ENCODE peak calls at places on chromosomes 11 and 22, in six cellular contexts. One of them, this sample, is unnamed.

GRCh38 chr11:35723493-35724284 is 61.1 kb downstream of the TRIM44 start:
- DNase-seq in naive thymus-derived CD8-positive, alpha-beta T cell: no peak
- DNase-seq in dermis blood vessel endothelial cell: peak; percentile 33
- DNase-seq in nucleus accumbens: no peak
- DNase-seq in activated CD4-positive, alpha-beta T cell treated with anti-CD3 and anti-CD28 coated beads for 36 hours: no peak
- DNase-seq in right lobe of liver: no peak
- DNase-seq in this sample: no peak

GRCh38 chr11:35247863-35248262 is 108.9 kb downstream of the CD44 start:
- DNase-seq in naive thymus-derived CD8-positive, alpha-beta T cell: peak; percentile 15
- DNase-seq in dermis blood vessel endothelial cell: no peak
- DNase-seq in nucleus accumbens: no peak
- DNase-seq in activated CD4-positive, alpha-beta T cell treated with anti-CD3 and anti-CD28 coated beads for 36 hours: no peak
- DNase-seq in right lobe of liver: no peak
- DNase-seq in this sample: no peak

GRCh38 chr11:35798983-35799382 is 136.4 kb downstream of the TRIM44 start:
- DNase-seq in naive thymus-derived CD8-positive, alpha-beta T cell: no peak
- DNase-seq in dermis blood vessel endothelial cell: no peak
- DNase-seq in nucleus accumbens: no peak
- DNase-seq in activated CD4-positive, alpha-beta T cell treated with anti-CD3 and anti-CD28 coated beads for 36 hours: no peak
- DNase-seq in right lobe of liver: no peak
- DNase-seq in this sample: no peak

GRCh38 chr22:38868886-38869381 is 3.1 kb downstream of the CBX6 start:
- DNase-seq in naive thymus-derived CD8-positive, alpha-beta T cell: peak; percentile 79
- DNase-seq in dermis blood vessel endothelial cell: peak; percentile 83
- DNase-seq in nucleus accumbens: no peak
- DNase-seq in activated CD4-positive, alpha-beta T cell treated with anti-CD3 and anti-CD28 coated beads for 36 hours: peak; percentile 91
- DNase-seq in right lobe of liver: peak; percentile 77
- DNase-seq in this sample: peak; percentile 73

GRCh38 chr11:119282495-119282894 is 34.4 kb downstream of the MCAM start:
- DNase-seq in naive thymus-derived CD8-positive, alpha-beta T cell: no peak
- DNase-seq in dermis blood vessel endothelial cell: no peak
- DNase-seq in nucleus accumbens: no peak
- DNase-seq in activated CD4-positive, alpha-beta T cell treated with anti-CD3 and anti-CD28 coated beads for 36 hours: no peak
- DNase-seq in right lobe of liver: no peak
- DNase-seq in this sample: no peak

GRCh38 chr11:34749666-34750659 is 129.1 kb downstream of the EHF start:
- DNase-seq in naive thymus-derived CD8-positive, alpha-beta T cell: no peak
- DNase-seq in dermis blood vessel endothelial cell: no peak
- DNase-seq in nucleus accumbens: no peak
- DNase-seq in activated CD4-positive, alpha-beta T cell treated with anti-CD3 and anti-CD28 coated beads for 36 hours: no peak
- DNase-seq in right lobe of liver: peak; percentile 83
- DNase-seq in this sample: peak; percentile 79

GRCh38 chr11:6695377-6695776 is 12.2 kb upstream of the MRPL17 start:
- DNase-seq in naive thymus-derived CD8-positive, alpha-beta T cell: no peak
- DNase-seq in dermis blood vessel endothelial cell: peak; percentile 93
- DNase-seq in nucleus accumbens: no peak
- DNase-seq in activated CD4-positive, alpha-beta T cell treated with anti-CD3 and anti-CD28 coated beads for 36 hours: no peak
- DNase-seq in right lobe of liver: no peak
- DNase-seq in this sample: no peak

GRCh38 chr11:26229270-26229669 is 102.7 kb upstream of the ANO3 start:
- DNase-seq in naive thymus-derived CD8-positive, alpha-beta T cell: no peak
- DNase-seq in dermis blood vessel endothelial cell: peak; percentile 96
- DNase-seq in nucleus accumbens: no peak
- DNase-seq in activated CD4-positive, alpha-beta T cell treated with anti-CD3 and anti-CD28 coated beads for 36 hours: no peak
- DNase-seq in right lobe of liver: no peak
- DNase-seq in this sample: no peak

GRCh38 chr11:73950869-73951710 is at the start of gene DNAJB13:
- DNase-seq in naive thymus-derived CD8-positive, alpha-beta T cell: no peak
- DNase-seq in dermis blood vessel endothelial cell: peak; percentile 62
- DNase-seq in nucleus accumbens: no peak
- DNase-seq in activated CD4-positive, alpha-beta T cell treated with anti-CD3 and anti-CD28 coated beads for 36 hours: peak; percentile 52
- DNase-seq in right lobe of liver: no peak
- DNase-seq in this sample: no peak

GRCh38 chr11:64629796-64630562 is 39.0 kb downstream of the SLC22A12 start:
- DNase-seq in naive thymus-derived CD8-positive, alpha-beta T cell: no peak
- DNase-seq in dermis blood vessel endothelial cell: peak; percentile 23
- DNase-seq in nucleus accumbens: no peak
- DNase-seq in activated CD4-positive, alpha-beta T cell treated with anti-CD3 and anti-CD28 coated beads for 36 hours: no peak
- DNase-seq in right lobe of liver: no peak
- DNase-seq in this sample: no peak

GRCh38 chr11:10488581-10489443 is 33.7 kb downstream of the AMPD3 start:
- DNase-seq in naive thymus-derived CD8-positive, alpha-beta T cell: no peak
- DNase-seq in dermis blood vessel endothelial cell: no peak
- DNase-seq in nucleus accumbens: no peak
- DNase-seq in activated CD4-positive, alpha-beta T cell treated with anti-CD3 and anti-CD28 coated beads for 36 hours: no peak
- DNase-seq in right lobe of liver: peak; percentile 39
- DNase-seq in this sample: peak; percentile 38

GRCh38 chr11:7515544-7515943 is 1.7 kb downstream of the PPFIBP2 start:
- DNase-seq in naive thymus-derived CD8-positive, alpha-beta T cell: no peak
- DNase-seq in dermis blood vessel endothelial cell: no peak
- DNase-seq in nucleus accumbens: no peak
- DNase-seq in activated CD4-positive, alpha-beta T cell treated with anti-CD3 and anti-CD28 coated beads for 36 hours: no peak
- DNase-seq in right lobe of liver: no peak
- DNase-seq in this sample: no peak

GRCh38 chr11:22927793-22928192 is 67.5 kb upstream of the CCDC179 start:
- DNase-seq in naive thymus-derived CD8-positive, alpha-beta T cell: no peak
- DNase-seq in dermis blood vessel endothelial cell: no peak
- DNase-seq in nucleus accumbens: no peak
- DNase-seq in activated CD4-positive, alpha-beta T cell treated with anti-CD3 and anti-CD28 coated beads for 36 hours: no peak
- DNase-seq in right lobe of liver: no peak
- DNase-seq in this sample: no peak

GRCh38 chr11:77967753-77968152 is 26.7 kb downstream of the INTS4 start:
- DNase-seq in naive thymus-derived CD8-positive, alpha-beta T cell: no peak
- DNase-seq in dermis blood vessel endothelial cell: no peak
- DNase-seq in nucleus accumbens: no peak
- DNase-seq in activated CD4-positive, alpha-beta T cell treated with anti-CD3 and anti-CD28 coated beads for 36 hours: no peak
- DNase-seq in right lobe of liver: no peak
- DNase-seq in this sample: no peak

GRCh38 chr11:66360406-66361073 is 11.0 kb downstream of the SLC29A2 start:
- DNase-seq in naive thymus-derived CD8-positive, alpha-beta T cell: no peak
- DNase-seq in dermis blood vessel endothelial cell: no peak
- DNase-seq in nucleus accumbens: no peak
- DNase-seq in activated CD4-positive, alpha-beta T cell treated with anti-CD3 and anti-CD28 coated beads for 36 hours: no peak
- DNase-seq in right lobe of liver: peak; percentile 35
- DNase-seq in this sample: no peak

GRCh38 chr11:110130642-110131238 is 37.5 kb downstream of the ZC3H12C start:
- DNase-seq in naive thymus-derived CD8-positive, alpha-beta T cell: no peak
- DNase-seq in dermis blood vessel endothelial cell: peak; percentile 93
- DNase-seq in nucleus accumbens: no peak
- DNase-seq in activated CD4-positive, alpha-beta T cell treated with anti-CD3 and anti-CD28 coated beads for 36 hours: no peak
- DNase-seq in right lobe of liver: no peak
- DNase-seq in this sample: no peak

GRCh38 chr11:127056338-127056971 is 55.9 kb upstream of the KIRREL3 start:
- DNase-seq in naive thymus-derived CD8-positive, alpha-beta T cell: no peak
- DNase-seq in dermis blood vessel endothelial cell: no peak
- DNase-seq in nucleus accumbens: no peak
- DNase-seq in activated CD4-positive, alpha-beta T cell treated with anti-CD3 and anti-CD28 coated beads for 36 hours: no peak
- DNase-seq in right lobe of liver: no peak
- DNase-seq in this sample: no peak

GRCh38 chr22:17575681-17576080 is 12.4 kb downstream of the SLC25A18 start:
- DNase-seq in naive thymus-derived CD8-positive, alpha-beta T cell: no peak
- DNase-seq in dermis blood vessel endothelial cell: no peak
- DNase-seq in nucleus accumbens: no peak
- DNase-seq in activated CD4-positive, alpha-beta T cell treated with anti-CD3 and anti-CD28 coated beads for 36 hours: no peak
- DNase-seq in right lobe of liver: no peak
- DNase-seq in this sample: no peak

GRCh38 chr22:49533886-49534285 is 293.8 kb downstream of the BRD1 start:
- DNase-seq in naive thymus-derived CD8-positive, alpha-beta T cell: no peak
- DNase-seq in dermis blood vessel endothelial cell: no peak
- DNase-seq in nucleus accumbens: no peak
- DNase-seq in activated CD4-positive, alpha-beta T cell treated with anti-CD3 and anti-CD28 coated beads for 36 hours: no peak
- DNase-seq in right lobe of liver: peak; percentile 28
- DNase-seq in this sample: no peak

GRCh38 chr22:49960967-49961600 is 512 bp downstream of the PIM3 start:
- DNase-seq in naive thymus-derived CD8-positive, alpha-beta T cell: no peak
- DNase-seq in dermis blood vessel endothelial cell: peak; percentile 54
- DNase-seq in nucleus accumbens: no peak
- DNase-seq in activated CD4-positive, alpha-beta T cell treated with anti-CD3 and anti-CD28 coated beads for 36 hours: peak; percentile 69
- DNase-seq in right lobe of liver: peak; percentile 61
- DNase-seq in this sample: peak; percentile 58

GRCh38 chr11:70434813-70435300 is 36.5 kb downstream of the CTTN start:
- DNase-seq in naive thymus-derived CD8-positive, alpha-beta T cell: no peak
- DNase-seq in dermis blood vessel endothelial cell: no peak
- DNase-seq in nucleus accumbens: no peak
- DNase-seq in activated CD4-positive, alpha-beta T cell treated with anti-CD3 and anti-CD28 coated beads for 36 hours: no peak
- DNase-seq in right lobe of liver: no peak
- DNase-seq in this sample: no peak

GRCh38 chr11:18368236-18368635 is 26.1 kb upstream of the LDHA start:
- DNase-seq in naive thymus-derived CD8-positive, alpha-beta T cell: no peak
- DNase-seq in dermis blood vessel endothelial cell: no peak
- DNase-seq in nucleus accumbens: no peak
- DNase-seq in activated CD4-positive, alpha-beta T cell treated with anti-CD3 and anti-CD28 coated beads for 36 hours: no peak
- DNase-seq in right lobe of liver: no peak
- DNase-seq in this sample: no peak

GRCh38 chr22:29147241-29147919 is 58.3 kb upstream of the EMID1 start:
- DNase-seq in naive thymus-derived CD8-positive, alpha-beta T cell: no peak
- DNase-seq in dermis blood vessel endothelial cell: no peak
- DNase-seq in nucleus accumbens: no peak
- DNase-seq in activated CD4-positive, alpha-beta T cell treated with anti-CD3 and anti-CD28 coated beads for 36 hours: no peak
- DNase-seq in right lobe of liver: no peak
- DNase-seq in this sample: no peak

GRCh38 chr22:26348810-26349526 is 80.1 kb upstream of the ASPHD2 start:
- DNase-seq in naive thymus-derived CD8-positive, alpha-beta T cell: no peak
- DNase-seq in dermis blood vessel endothelial cell: no peak
- DNase-seq in nucleus accumbens: no peak
- DNase-seq in activated CD4-positive, alpha-beta T cell treated with anti-CD3 and anti-CD28 coated beads for 36 hours: no peak
- DNase-seq in right lobe of liver: no peak
- DNase-seq in this sample: no peak

GRCh38 chr11:65355013-65355775 is 643 bp downstream of the TIGD3 start:
- DNase-seq in naive thymus-derived CD8-positive, alpha-beta T cell: peak; percentile 74
- DNase-seq in dermis blood vessel endothelial cell: no peak
- DNase-seq in nucleus accumbens: no peak
- DNase-seq in activated CD4-positive, alpha-beta T cell treated with anti-CD3 and anti-CD28 coated beads for 36 hours: peak; percentile 71
- DNase-seq in right lobe of liver: peak; percentile 62
- DNase-seq in this sample: no peak

GRCh38 chr11:46490576-46491100 is 99.1 kb upstream of the CHRM4 start:
- DNase-seq in naive thymus-derived CD8-positive, alpha-beta T cell: no peak
- DNase-seq in dermis blood vessel endothelial cell: peak; percentile 50
- DNase-seq in nucleus accumbens: no peak
- DNase-seq in activated CD4-positive, alpha-beta T cell treated with anti-CD3 and anti-CD28 coated beads for 36 hours: no peak
- DNase-seq in right lobe of liver: no peak
- DNase-seq in this sample: no peak